ENCODE peak calls at places on chromosomes 7 and 10, in seven cellular contexts. N, S, C, Y, R, L and D are unnamed samples.

GRCh38 chr10:133401981-133402725 is 8.2 kb downstream of the MTG1 start:
- DNase-seq in Y (peak; percentile 42), R (no peak), N (no peak), S (no peak), L (no peak), C (peak; percentile 46), D (peak; percentile 58)

GRCh38 chr7:20331912-20332317 is 1.2 kb downstream of the ITGB8 start:
- DNase-seq in L (no peak), N (no peak), S (no peak), C (no peak), Y (peak; percentile 55), R (no peak), D (no peak)

GRCh38 chr7:56074371-56074791 is 10.3 kb downstream of the SUMF2 start:
- DNase-seq in N (no peak), L (peak; percentile 78), S (peak; percentile 86), R (peak; percentile 66), C (peak; percentile 96), Y (peak; percentile 90), D (peak; percentile 81)

GRCh38 chr7:44078521-44078920 is 3.8 kb downstream of the POLM start:
- DNase-seq in C (no peak), Y (no peak), R (no peak), N (no peak), L (no peak), S (no peak), D (no peak)

GRCh38 chr10:21421016-21421415 is 104.5 kb downstream of the SKIDA1 start:
- DNase-seq in C (no peak), N (no peak), Y (no peak), L (no peak), S (no peak), R (no peak), D (no peak)

GRCh38 chr7:117143580-117143979 is 179.3 kb downstream of the WNT2 start:
- DNase-seq in L (peak; percentile 77), N (no peak), C (no peak), R (peak; percentile 59), Y (no peak), S (no peak), D (no peak)

GRCh38 chr7:107151538-107151937 is 17.3 kb upstream of the HBP1 start:
- DNase-seq in L (no peak), N (no peak), R (no peak), S (no peak), Y (no peak), C (no peak), D (no peak)

GRCh38 chr10:69899727-69900595 is 98.3 kb downstream of the COL13A1 start:
- DNase-seq in Y (peak; percentile 53), N (no peak), C (no peak), S (no peak), L (no peak), R (no peak), D (no peak)

GRCh38 chr7:131769241-131769640 is 212.8 kb upstream of the PODXL start:
- DNase-seq in R (peak; percentile 0), C (no peak), L (peak; percentile 18), N (no peak), Y (no peak), S (peak; percentile 8), D (no peak)

GRCh38 chr7:44769381-44770209 is 20.9 kb downstream of the ZMIZ2 start:
- DNase-seq in Y (no peak), S (peak; percentile 73), N (no peak), C (no peak), R (peak; percentile 67), L (peak; percentile 54), D (no peak)

GRCh38 chr7:151877911-151878835 is 1.3 kb upstream of the PRKAG2 start:
- DNase-seq in S (no peak), Y (no peak), N (no peak), C (no peak), R (no peak), L (no peak), D (no peak)

GRCh38 chr10:34006471-34006870 is 672.0 kb upstream of the NRP1 start:
- DNase-seq in S (no peak), N (no peak), R (no peak), C (no peak), L (no peak), Y (no peak), D (no peak)

GRCh38 chr10:127989481-127989964 is 82.6 kb downstream of the PTPRE start:
- DNase-seq in C (peak; percentile 61), L (peak; percentile 20), S (peak; percentile 41), Y (peak; percentile 37), R (peak; percentile 68), N (no peak), D (no peak)

GRCh38 chr7:114819629-114820362 is 102.1 kb upstream of the MDFIC start:
- DNase-seq in L (peak; percentile 100), R (peak; percentile 97), S (peak; percentile 99), C (peak; percentile 64), Y (no peak), N (no peak), D (no peak)

GRCh38 chr10:22630229-22631174 is 83.9 kb downstream of the PIP4K2A start:
- DNase-seq in L (peak; percentile 69), N (no peak), C (no peak), S (peak; percentile 59), R (peak; percentile 64), Y (peak; percentile 53), D (no peak)

GRCh38 chr10:52583341-52583740 is 189.2 kb downstream of the MBL2 start:
- DNase-seq in N (no peak), S (no peak), Y (no peak), L (no peak), R (no peak), C (no peak), D (no peak)
- TF ChIP-seq CTCF in N (no peak), S (no peak), Y (no peak), L (no peak), R (no peak), C (no peak), D (no peak)

GRCh38 chr7:2100278-2101205 is 132.2 kb downstream of the MAD1L1 start:
- DNase-seq in S (no peak), N (no peak), C (no peak), R (no peak), L (no peak), Y (peak; percentile 85), D (no peak)

GRCh38 chr7:2097492-2097891 is 135.3 kb downstream of the MAD1L1 start:
- DNase-seq in C (no peak), N (no peak), R (no peak), Y (no peak), S (no peak), L (no peak), D (no peak)

GRCh38 chr7:2098056-2098455 is 134.7 kb downstream of the MAD1L1 start:
- DNase-seq in L (no peak), C (no peak), Y (no peak), S (no peak), N (no peak), R (no peak), D (no peak)

GRCh38 chr7:2098496-2098895 is 134.2 kb downstream of the MAD1L1 start:
- DNase-seq in C (no peak), N (no peak), R (no peak), Y (no peak), L (no peak), S (no peak), D (no peak)

GRCh38 chr7:2099036-2099957 is 133.4 kb downstream of the MAD1L1 start:
- DNase-seq in L (peak; percentile 71), N (no peak), C (no peak), S (peak; percentile 54), Y (peak; percentile 66), R (peak; percentile 51), D (no peak)
- TF ChIP-seq CTCF in L (peak; percentile 7), N (no peak), C (no peak), S (no peak), Y (no peak), R (no peak), D (no peak)

DNA sequence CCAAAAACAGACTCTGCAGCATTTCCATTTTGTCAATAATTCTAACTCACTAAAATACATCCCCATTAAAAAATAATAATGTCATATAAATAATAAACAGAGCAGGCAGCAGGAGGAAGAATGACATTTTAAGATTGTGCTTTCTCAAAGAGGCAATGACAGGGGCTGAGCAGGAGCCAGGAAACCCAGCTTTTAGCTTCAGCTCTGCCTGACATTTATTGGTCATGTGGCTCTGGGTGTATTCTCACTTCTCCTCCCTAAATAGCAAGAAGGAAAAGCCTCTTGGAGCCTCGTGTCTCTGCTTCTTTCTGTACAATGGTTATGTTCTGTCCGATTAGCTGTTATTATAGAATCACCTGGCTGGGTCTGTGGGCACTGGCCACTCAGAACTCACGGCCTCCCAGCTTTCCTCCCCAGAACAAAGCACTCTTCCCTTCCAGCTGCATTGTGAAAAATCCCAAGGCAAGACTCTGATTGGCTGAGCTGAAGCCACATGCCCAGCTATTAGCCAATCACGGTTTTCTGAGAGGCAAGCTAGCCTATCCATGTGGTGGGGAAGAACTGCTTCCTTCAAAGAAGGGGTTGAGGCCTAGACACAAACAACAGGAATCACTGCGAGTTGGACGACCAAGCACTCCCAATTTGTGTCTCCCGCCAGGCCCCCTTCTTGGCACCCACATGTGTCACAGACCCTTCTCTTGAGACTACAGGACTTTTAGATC is 424.5 kb upstream of the FOXK1 start:
- DNase-seq in R (no peak), N (no peak), L (no peak), S (no peak), Y (no peak), C (no peak), D (no peak)
- TF ChIP-seq CTCF in R (no peak), N (no peak), L (no peak), S (no peak), Y (no peak), C (no peak), D (no peak)

DNA sequence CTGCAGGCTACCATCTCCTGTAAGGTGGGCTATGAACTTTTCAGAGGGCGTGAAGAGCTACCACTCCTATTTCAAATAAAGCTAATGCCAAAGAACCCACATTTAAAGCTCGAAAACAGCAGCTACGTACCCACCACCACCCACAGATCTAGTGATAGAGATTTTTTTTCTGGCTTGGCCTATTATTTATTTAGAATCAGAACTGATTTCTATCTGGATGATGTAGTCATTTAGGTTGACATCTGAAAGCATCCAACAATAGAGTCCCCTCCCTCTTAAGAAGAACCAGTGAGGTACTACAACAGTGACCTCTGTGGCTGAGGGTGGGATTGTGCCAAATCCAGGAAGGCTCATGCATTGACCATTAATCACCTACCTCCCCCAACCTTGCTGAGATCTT is 113.8 kb upstream of the ADO start:
- DNase-seq in R (peak; percentile 41), S (no peak), C (no peak), N (no peak), Y (no peak), L (peak; percentile 2), D (no peak)
- TF ChIP-seq CTCF in R (no peak), S (no peak), C (no peak), N (no peak), Y (no peak), L (no peak), D (no peak)

DNA sequence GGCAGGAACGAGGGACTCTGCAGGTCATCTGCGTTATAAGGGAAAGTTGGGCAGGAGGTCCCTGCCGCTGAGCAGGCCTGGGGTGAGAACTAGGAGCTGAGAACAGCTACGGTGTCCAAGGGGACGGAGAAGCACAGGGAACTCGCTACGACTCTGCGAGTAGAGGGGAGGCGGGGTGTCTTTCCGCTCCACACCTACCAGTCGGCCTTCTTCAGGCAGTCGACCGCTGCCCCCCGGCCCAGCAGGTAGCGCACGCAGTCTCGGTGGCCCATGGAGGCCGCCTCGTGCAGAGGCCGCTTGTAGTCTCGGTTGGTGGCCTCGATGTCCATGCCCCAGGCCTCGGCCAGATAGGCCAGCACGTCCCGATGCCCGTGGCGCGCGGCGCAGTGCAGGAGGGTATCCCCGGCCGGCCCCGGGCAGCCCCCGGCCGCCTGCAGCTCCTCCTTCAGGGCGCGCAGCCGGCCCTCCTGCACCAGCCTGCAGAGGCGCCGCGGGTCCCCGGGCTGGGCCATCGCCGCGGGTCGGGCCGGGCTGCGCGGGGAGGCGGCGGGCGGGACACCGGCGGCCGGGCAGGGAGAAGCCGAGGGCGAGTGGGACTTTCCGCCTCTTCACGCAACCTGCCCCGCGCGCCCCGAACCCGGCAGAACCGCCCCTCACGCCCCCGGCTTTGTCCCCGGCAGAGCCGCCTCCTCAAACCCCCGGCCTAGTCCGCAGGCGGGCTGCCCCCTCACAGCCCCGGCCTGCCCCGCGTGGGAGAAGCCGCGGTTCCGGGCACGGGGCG is 660 bp downstream of the ANKRD16 start:
- DNase-seq in L (peak; percentile 11), Y (peak; percentile 61), R (peak; percentile 31), C (peak; percentile 70), N (peak; percentile 34), S (peak; percentile 15), D (no peak)
- TF ChIP-seq CTCF in L (no peak), Y (no peak), R (no peak), C (no peak), N (no peak), S (no peak), D (no peak)